ENCODE peak calls at places on chromosomes 11 and 22, in four cellular contexts. H, Z, O and I are unnamed samples.
A peak's percentile ranks its signal among the peaks of the same experiment; 100 is the strongest.

GRCh38 chr11:67276821-67277230 is 10.6 kb downstream of the GRK2 start:
- DNase-seq in O (peak; percentile 88), H (peak; percentile 66), Z (no peak), I (no peak)

GRCh38 chr22:16974298-16975084 is 33.5 kb downstream of the GAB4 start:
- DNase-seq in O (no peak), Z (no peak), H (no peak), I (no peak)

GRCh38 chr22:44348963-44349950 is 36.5 kb upstream of the SHISAL1 start:
- DNase-seq in O (no peak), Z (no peak), H (no peak), I (no peak)

GRCh38 chr22:39490135-39490798 is 11.8 kb upstream of the MIEF1 start:
- DNase-seq in Z (no peak), H (peak; percentile 82), O (peak; percentile 63), I (peak; percentile 95)

GRCh38 chr22:40480996-40481395 is 110.6 kb downstream of the SGSM3 start:
- DNase-seq in O (no peak), H (no peak), Z (no peak), I (no peak)

GRCh38 chr22:26476705-26477340 is 6.8 kb downstream of the HPS4 start:
- DNase-seq in H (no peak), O (peak; percentile 61), Z (no peak), I (no peak)

GRCh38 chr22:38760477-38761201 is 4.8 kb upstream of the SUN2 start:
- DNase-seq in O (no peak), Z (no peak), H (no peak), I (no peak)

GRCh38 chr11:68569357-68569756 is 108.8 kb downstream of the PPP6R3 start:
- DNase-seq in O (no peak), H (no peak), Z (peak; percentile 28), I (no peak)

GRCh38 chr11:93493252-93493897 is 49.8 kb downstream of the SMCO4 start:
- DNase-seq in O (no peak), H (no peak), Z (no peak), I (no peak)

GRCh38 chr11:10674991-10675440 is 18.5 kb downstream of the IRAG1 start:
- DNase-seq in H (no peak), Z (no peak), O (no peak), I (no peak)

GRCh38 chr11:79174045-79175008 is 266.5 kb downstream of the TENM4 start:
- DNase-seq in O (no peak), H (no peak), Z (no peak), I (no peak)

GRCh38 chr22:45740236-45740635 is 68.6 kb downstream of the ATXN10 start:
- DNase-seq in H (no peak), Z (no peak), O (no peak), I (no peak)

GRCh38 chr11:126924381-126924780 is 76.2 kb downstream of the KIRREL3 start:
- DNase-seq in O (no peak), H (no peak), Z (no peak), I (no peak)

GRCh38 chr11:96035744-96036087 is 111.8 kb upstream of the MTMR2 start:
- DNase-seq in Z (no peak), O (no peak), H (no peak), I (no peak)

GRCh38 chr11:9687736-9688494 is 24.0 kb downstream of the SWAP70 start:
- DNase-seq in O (no peak), H (no peak), Z (no peak), I (no peak)

GRCh38 chr11:108965602-108966001 is 300.7 kb downstream of the DDX10 start:
- DNase-seq in O (peak; percentile 58), Z (no peak), H (no peak), I (no peak)

GRCh38 chr11:3671334-3672254 is at the start of gene CHRNA10:
- DNase-seq in H (no peak), Z (no peak), O (no peak), I (no peak)

GRCh38 chr11:34168642-34169051 is 63.2 kb downstream of the NAT10 start:
- DNase-seq in Z (no peak), H (no peak), O (no peak), I (no peak)
- TF ChIP-seq SPI1 in Z (no peak), H (no peak), O (no peak), I (no peak)

GRCh38 chr11:120564573-120565301 is 53.2 kb downstream of the GRIK4 start:
- DNase-seq in H (peak; percentile 32), O (no peak), Z (peak; percentile 49), I (peak; percentile 81)
- TF ChIP-seq SPI1 in H (no peak), O (no peak), Z (no peak), I (no peak)

GRCh38 chr11:71979582-71979981 is 19.1 kb upstream of the IL18BP start:
- DNase-seq in Z (no peak), H (no peak), O (no peak), I (no peak)
- TF ChIP-seq SPI1 in Z (no peak), H (no peak), O (no peak), I (no peak)

DNA sequence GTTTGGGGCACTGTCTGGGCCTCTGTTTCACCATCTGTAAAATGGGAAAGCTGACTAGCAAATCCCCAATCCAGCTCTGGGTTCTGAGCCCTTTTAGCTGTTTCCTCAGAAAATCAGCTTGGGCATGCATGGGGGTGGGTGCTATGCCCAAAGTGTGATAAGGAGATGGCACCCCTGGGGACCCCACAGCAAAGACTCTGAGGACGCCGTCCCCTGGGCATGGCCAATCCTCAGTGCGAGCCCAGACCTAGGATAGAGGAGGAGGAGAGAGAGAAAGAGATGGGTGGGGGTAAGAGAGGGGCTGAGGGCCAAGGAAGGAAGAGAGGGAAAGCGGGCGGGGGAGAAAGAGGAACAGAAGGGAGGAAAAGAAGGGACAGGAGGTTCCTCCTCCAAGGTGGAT is 31.8 kb downstream of the TPBGL start:
- DNase-seq in H (no peak), O (no peak), Z (no peak), I (no peak)
- TF ChIP-seq SPI1 in H (no peak), O (no peak), Z (no peak), I (no peak)

DNA sequence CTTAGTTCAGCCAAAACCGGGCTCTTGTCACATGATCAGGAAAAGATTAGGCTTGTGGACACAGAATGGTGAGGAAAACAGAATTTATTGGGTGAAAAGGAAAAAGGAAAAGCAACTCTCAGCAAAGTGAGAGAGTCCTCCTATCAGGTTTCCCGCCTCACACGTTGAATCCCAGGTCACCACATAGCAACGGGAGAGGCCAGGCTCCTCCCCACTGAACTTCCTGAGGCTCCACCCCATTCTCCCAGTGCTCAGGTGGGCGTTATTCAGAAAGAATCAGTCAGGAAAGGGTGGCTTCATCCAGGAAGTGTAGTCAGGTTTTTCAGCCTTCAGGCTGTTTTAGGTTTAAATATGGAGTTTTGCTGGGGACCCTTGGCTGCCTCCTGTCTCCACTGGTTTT is 66.9 kb downstream of the SPON1 start:
- DNase-seq in O (no peak), H (no peak), Z (no peak), I (no peak)
- TF ChIP-seq SPI1 in O (no peak), H (no peak), Z (no peak), I (no peak)

GRCh38 chr22:37177755-37178154 is 10.3 kb downstream of the C1QTNF6 start:
- DNase-seq in H (no peak), O (no peak), Z (no peak), I (no peak)
- TF ChIP-seq SPI1 in H (no peak), O (no peak), Z (no peak), I (no peak)